ENCODE peak calls at places on chromosome 3, in seven cellular contexts. H is activated naive CD4-positive, alpha-beta T cell treated with anti-CD3 and anti-CD28 coated beads, Interleukin-2, amount 50 U/mL, for 72 hours; V is activated T-cell treated with anti-CD3 and anti-CD28 coated beads, Interleukin-2, amount 50 U/mL, for 72 hours; K is GM10248; S is GM12865; L is Caki2; X is body of pancreas. Y is an unnamed sample.

GRCh38 chr3:140499114-140499757 is 178.6 kb upstream of the TRIM42 start:
- DNase-seq in L (peak), H (no peak), K (no peak), S (peak), V (no peak), X (no peak), Y (no peak)

GRCh38 chr3:155078959-155079794 is 942 bp upstream of the MME start:
- DNase-seq in H (no peak), L (no peak), S (no peak), X (no peak), V (no peak), K (peak), Y (no peak)

GRCh38 chr3:178558637-178559036 is 22.4 kb downstream of the KCNMB2 start:
- DNase-seq in V (no peak), L (peak), S (peak), K (no peak), X (no peak), H (no peak), Y (no peak)

GRCh38 chr3:195106418-195106906 is 164.5 kb downstream of the XXYLT1 start:
- DNase-seq in V (peak), K (peak), H (peak), X (peak), S (peak), L (no peak), Y (peak)

GRCh38 chr3:105944721-105945120 is 75.9 kb upstream of the CBLB start:
- DNase-seq in V (no peak), S (no peak), K (no peak), X (no peak), L (no peak), H (no peak), Y (no peak)

GRCh38 chr3:169404491-169404890 is 259.0 kb downstream of the MECOM start:
- DNase-seq in V (no peak), S (no peak), L (no peak), X (no peak), K (no peak), H (no peak), Y (no peak)

GRCh38 chr3:160245261-160245800 is 20.1 kb downstream of the C3orf80 start:
- DNase-seq in X (no peak), K (no peak), L (no peak), S (no peak), H (no peak), V (no peak), Y (no peak)

GRCh38 chr3:78116874-78117273 is 1077.0 kb downstream of the ROBO2 start:
- DNase-seq in S (no peak), L (no peak), K (no peak), X (no peak), V (no peak), H (no peak), Y (no peak)

GRCh38 chr3:51397389-51397788 is 6.3 kb downstream of the RBM15B start:
- DNase-seq in L (no peak), K (no peak), V (no peak), H (no peak), X (no peak), S (no peak), Y (no peak)

GRCh38 chr3:113147608-113148306 is 63.6 kb upstream of the BOC start:
- DNase-seq in K (no peak), X (no peak), L (no peak), H (no peak), V (no peak), S (no peak), Y (no peak)

GRCh38 chr3:46860381-46861292 is 2.6 kb downstream of the MYL3 start:
- DNase-seq in V (no peak), S (peak), K (no peak), H (no peak), X (no peak), L (no peak), Y (no peak)

GRCh38 chr3:20250786-20251185 is 64.8 kb upstream of the SGO1 start:
- DNase-seq in S (no peak), K (no peak), H (no peak), X (no peak), L (no peak), V (no peak), Y (no peak)

GRCh38 chr3:57826286-57826951 is 70.3 kb downstream of the SLMAP start:
- DNase-seq in L (no peak), X (no peak), V (no peak), S (no peak), K (no peak), H (no peak), Y (no peak)

GRCh38 chr3:42719002-42719401 is 16.4 kb upstream of the HHATL start:
- DNase-seq in L (no peak), H (no peak), X (no peak), K (no peak), V (no peak), S (no peak), Y (no peak)

GRCh38 chr3:152398495-152398894 is 129.8 kb downstream of the MBNL1 start:
- DNase-seq in S (peak), H (no peak), V (no peak), K (no peak), L (no peak), X (no peak), Y (no peak)

GRCh38 chr3:189232790-189233189 is 61.0 kb downstream of the TPRG1 start:
- DNase-seq in L (no peak), V (no peak), K (no peak), X (no peak), H (no peak), S (no peak), Y (no peak)

GRCh38 chr3:161560006-161560637 is 63.5 kb downstream of the OTOL1 start:
- DNase-seq in H (no peak), X (peak), L (no peak), S (peak), V (peak), K (no peak), Y (peak)

GRCh38 chr3:194539498-194539897 is 52.7 kb upstream of the ATP13A3 start:
- DNase-seq in K (no peak), X (no peak), V (no peak), H (no peak), S (no peak), L (no peak), Y (no peak)

GRCh38 chr3:27976933-27977332 is 254.8 kb upstream of the EOMES start:
- DNase-seq in L (peak), V (no peak), X (peak), S (peak), K (no peak), H (no peak), Y (no peak)

GRCh38 chr3:53812434-53812833 is 33.8 kb downstream of the CHDH start:
- DNase-seq in X (no peak), S (peak), H (no peak), L (no peak), V (no peak), K (no peak), Y (no peak)

GRCh38 chr3:81602781-81603180 is 158.7 kb downstream of the GBE1 start:
- DNase-seq in S (no peak), H (no peak), X (no peak), V (no peak), L (no peak), K (no peak), Y (no peak)

GRCh38 chr3:132399054-132399929 is 18.0 kb upstream of the DNAJC13 start:
- DNase-seq in L (peak), V (peak), S (peak), K (peak), X (peak), H (peak), Y (peak)

GRCh38 chr3:134485075-134485536 is 679 bp downstream of the ANAPC13 start:
- DNase-seq in H (no peak), V (peak), K (no peak), S (peak), L (no peak), X (peak), Y (peak)

GRCh38 chr3:156389151-156389760 is 165.7 kb downstream of the SSR3 start:
- DNase-seq in H (no peak), S (no peak), V (no peak), K (no peak), L (no peak), X (no peak), Y (no peak)

GRCh38 chr3:187743195-187744141 is 1.8 kb downstream of the BCL6 start:
- DNase-seq in S (no peak), L (peak), K (no peak), X (peak), V (peak), H (peak), Y (no peak)

GRCh38 chr3:4413467-4413866 is 53.6 kb downstream of the SUMF1 start:
- DNase-seq in H (no peak), S (no peak), V (no peak), X (no peak), K (no peak), L (no peak), Y (no peak)

GRCh38 chr3:52423214-52423613 is 21.7 kb downstream of the SEMA3G start:
- DNase-seq in K (no peak), S (no peak), X (no peak), V (no peak), H (no peak), L (no peak), Y (no peak)

GRCh38 chr3:106403746-106404145 is 534.9 kb upstream of the CBLB start:
- DNase-seq in V (no peak), X (no peak), S (no peak), H (no peak), K (no peak), L (no peak), Y (no peak)

Y was measured in MM.1S.